ENCODE peak calls at places on chromosomes 6 and 20, in four cellular contexts. M is cerebellum, B is fibroblast of mammary gland, K is left lobe of liver. G is an unnamed sample.

GRCh38 chr6:66183982-66184555 is 477.0 kb upstream of the EYS start:
- DNase-seq in M (no peak), B (peak; percentile 66), K (no peak), G (no peak)

GRCh38 chr20:51695574-51696303 is 72.5 kb downstream of the ATP9A start:
- DNase-seq in M (no peak), B (peak; percentile 82), K (no peak), G (no peak)

GRCh38 chr6:96460052-96460700 is 61.4 kb upstream of the UFL1 start:
- DNase-seq in M (peak; percentile 17), B (no peak), K (no peak), G (peak; percentile 31)

GRCh38 chr6:108896111-108896661 is 48.0 kb downstream of the ARMC2 start:
- DNase-seq in M (no peak), B (peak; percentile 95), K (no peak), G (no peak)

GRCh38 chr6:40599580-40599979 is 12.4 kb upstream of the LRFN2 start:
- DNase-seq in M (no peak), B (no peak), K (no peak), G (no peak)

GRCh38 chr20:47568019-47568418 is 66.3 kb downstream of the NCOA3 start:
- DNase-seq in M (no peak), B (peak; percentile 53), K (no peak), G (no peak)

GRCh38 chr6:15246217-15247211 is 645 bp downstream of the JARID2 start:
- DNase-seq in M (no peak), B (no peak), K (no peak), G (peak; percentile 37)

GRCh38 chr20:1033751-1034419 is 31.8 kb upstream of the RSPO4 start:
- DNase-seq in M (no peak), B (no peak), K (no peak), G (no peak)

GRCh38 chr6:128358111-128358780 is 162.2 kb downstream of the PTPRK start:
- DNase-seq in M (no peak), B (no peak), K (no peak), G (no peak)

GRCh38 chr6:170182093-170182780 is 108.6 kb downstream of the DLL1 start:
- DNase-seq in M (no peak), B (no peak), K (no peak), G (no peak)

GRCh38 chr20:20022498-20022897 is 5.3 kb downstream of the NAA20 start:
- DNase-seq in M (no peak), B (no peak), K (no peak), G (no peak)

GRCh38 chr6:108200186-108200585 is 34.4 kb downstream of the NR2E1 start:
- DNase-seq in M (no peak), B (no peak), K (no peak), G (no peak)

GRCh38 chr6:160926281-160927276 is 65.0 kb upstream of the MAP3K4 start:
- DNase-seq in M (no peak), B (no peak), K (no peak), G (no peak)

GRCh38 chr20:6708010-6708409 is 59.5 kb upstream of the BMP2 start:
- DNase-seq in M (no peak), B (peak; percentile 53), K (peak; percentile 65), G (no peak)

GRCh38 chr6:129646140-129646569 is 63.8 kb downstream of the ARHGAP18 start:
- DNase-seq in M (no peak), B (no peak), K (no peak), G (no peak)

GRCh38 chr6:22110042-22110441 is 186.8 kb downstream of the PRL start:
- DNase-seq in M (no peak), B (no peak), K (no peak), G (no peak)

GRCh38 chr20:32966881-32967781 is 37.1 kb downstream of the SUN5 start:
- DNase-seq in M (no peak), B (no peak), K (peak; percentile 34), G (no peak)

GRCh38 chr6:3228046-3228671 is 706 bp upstream of the TUBB2B start:
- DNase-seq in M (no peak), B (no peak), K (no peak), G (no peak)

GRCh38 chr6:56749632-56750151 is 107.0 kb upstream of the DST start:
- DNase-seq in M (no peak), B (peak; percentile 86), K (no peak), G (no peak)

GRCh38 chr6:25490018-25490865 is 161.8 kb upstream of the SCGN start:
- DNase-seq in M (peak; percentile 75), B (peak; percentile 81), K (peak; percentile 78), G (peak; percentile 86)

G was measured in cerebellar cortex.